ENCODE peak calls at places on chromosomes 1 and 21, in seven cellular contexts. V, T, E, M, A, P and I are unnamed samples.

GRCh38 chr1:211609120-211610024 is 30.4 kb upstream of the SLC30A1 start:
- DNase-seq in M (no peak), T (no peak), E (no peak), A (no peak), P (no peak), V (no peak), I (no peak)

GRCh38 chr1:175470078-175470477 is 273.3 kb downstream of the TNR start:
- DNase-seq in T (no peak), P (no peak), E (no peak), M (no peak), A (no peak), V (no peak), I (no peak)

GRCh38 chr1:24210195-24210627 is 23.1 kb upstream of the IFNLR1 start:
- DNase-seq in M (no peak), V (no peak), E (no peak), P (no peak), T (no peak), A (no peak), I (no peak)

GRCh38 chr1:213996320-213997022 is 8.7 kb downstream of the PROX1 start:
- DNase-seq in V (no peak), E (no peak), A (no peak), M (no peak), P (no peak), T (no peak), I (no peak)

GRCh38 chr1:211830055-211830329 is 571 bp downstream of the LPGAT1 start:
- DNase-seq in V (no peak), E (peak), T (no peak), P (no peak), M (no peak), A (no peak), I (no peak)

GRCh38 chr1:117860906-117861610 is 68.4 kb downstream of the GDAP2 start:
- DNase-seq in V (no peak), M (no peak), E (no peak), A (no peak), P (no peak), T (peak), I (no peak)

GRCh38 chr1:205812271-205812877 is 624 bp downstream of the SLC41A1 start:
- DNase-seq in M (no peak), E (peak), T (no peak), A (peak), P (peak), V (peak), I (no peak)

GRCh38 chr1:154403300-154403943 is 1.7 kb upstream of the IL6R start:
- DNase-seq in V (peak), E (no peak), P (peak), A (no peak), T (no peak), M (peak), I (no peak)

GRCh38 chr1:222950892-222951291 is 136.1 kb downstream of the DISP1 start:
- DNase-seq in A (no peak), V (no peak), T (no peak), E (no peak), P (no peak), M (no peak), I (no peak)

GRCh38 chr21:45011911-45012660 is 62.3 kb upstream of the ADARB1 start:
- DNase-seq in V (no peak), T (peak), E (no peak), A (no peak), P (no peak), M (no peak), I (peak)

GRCh38 chr1:79323240-79324025 is 316.9 kb upstream of the ADGRL4 start:
- DNase-seq in T (peak), M (no peak), E (no peak), P (no peak), A (no peak), V (no peak), I (peak)

GRCh38 chr1:46606255-46606965 is 2.3 kb upstream of the MKNK1 start:
- DNase-seq in E (no peak), V (no peak), A (no peak), P (no peak), T (no peak), M (no peak), I (no peak)

GRCh38 chr1:206725053-206725963 is 40.6 kb downstream of the MAPKAPK2 start:
- DNase-seq in P (peak), V (peak), T (no peak), E (peak), A (peak), M (no peak), I (no peak)

GRCh38 chr1:82632164-82632563 is 831.4 kb downstream of the ADGRL2 start:
- DNase-seq in M (no peak), V (no peak), T (no peak), P (no peak), A (no peak), E (no peak), I (peak)

GRCh38 chr1:59391216-59392179 is 94.6 kb downstream of the FGGY start:
- DNase-seq in A (no peak), T (no peak), E (no peak), M (no peak), P (peak), V (no peak), I (no peak)

GRCh38 chr1:107243461-107243860 is 102.6 kb downstream of the NTNG1 start:
- DNase-seq in A (no peak), P (no peak), V (no peak), M (no peak), T (no peak), E (no peak), I (no peak)

GRCh38 chr1:231424950-231425805 is 3.1 kb upstream of the EGLN1 start:
- DNase-seq in T (no peak), A (no peak), P (no peak), E (no peak), V (no peak), M (no peak), I (no peak)

GRCh38 chr1:225454067-225454618 is 26.3 kb upstream of the LBR start:
- DNase-seq in V (no peak), T (no peak), P (no peak), A (no peak), M (no peak), E (peak), I (no peak)

GRCh38 chr1:185104083-185104482 is 52.7 kb downstream of the TRMT1L start:
- DNase-seq in P (no peak), V (no peak), T (no peak), A (no peak), M (no peak), E (no peak), I (no peak)

GRCh38 chr1:223248787-223249175 is 105.7 kb upstream of the TLR5 start:
- DNase-seq in T (no peak), P (no peak), E (peak), A (no peak), M (peak), V (peak), I (no peak)